ENCODE peak calls at places on chromosomes 12 and 14, in five cellular contexts. A, N, G, L and K are unnamed samples.
A peak's percentile ranks its signal among the peaks of the same experiment; 100 is the strongest.

GRCh38 chr12:12901158-12901791 is 9.9 kb downstream of the GPRC5A start:
- DNase-seq in N (no peak), L (no peak), A (peak; percentile 37), G (no peak), K (peak; percentile 33)

GRCh38 chr12:58148405-58148804 is 207.0 kb downstream of the ATP23 start:
- DNase-seq in A (no peak), G (peak; percentile 8), N (no peak), L (no peak), K (peak; percentile 91)

GRCh38 chr14:100124551-100125088 is 34.8 kb downstream of the DEGS2 start:
- DNase-seq in G (no peak), L (no peak), A (no peak), N (no peak), K (peak; percentile 23)

GRCh38 chr14:50364792-50365191 is 31.9 kb downstream of the CDKL1 start:
- DNase-seq in L (no peak), A (no peak), N (no peak), G (no peak), K (peak; percentile 84)

GRCh38 chr14:63852817-63853730 is at the start of gene SYNE2:
- DNase-seq in N (peak; percentile 78), L (no peak), A (peak; percentile 87), G (peak; percentile 95), K (peak; percentile 93)

GRCh38 chr14:63952053-63952932 is 99.5 kb downstream of the SYNE2 start:
- DNase-seq in L (no peak), G (no peak), N (no peak), A (no peak), K (no peak)

GRCh38 chr12:8018666-8019581 is 13.6 kb upstream of the FOXJ2 start:
- DNase-seq in G (peak; percentile 91), L (no peak), A (peak; percentile 57), N (peak; percentile 12), K (peak; percentile 34)

GRCh38 chr12:109444263-109444662 is 32.8 kb downstream of the KCTD10 start:
- DNase-seq in L (no peak), A (no peak), N (no peak), G (no peak), K (no peak)

GRCh38 chr14:76922599-76922998 is 96.4 kb downstream of the LRRC74A start:
- DNase-seq in G (peak; percentile 91), A (no peak), N (no peak), L (no peak), K (peak; percentile 42)

GRCh38 chr12:31321565-31322228 is 4.3 kb downstream of the SINHCAF start:
- DNase-seq in L (no peak), G (no peak), N (no peak), A (no peak), K (no peak)

GRCh38 chr14:95458459-95458858 is 58.0 kb downstream of the SYNE3 start:
- DNase-seq in A (no peak), N (no peak), G (no peak), L (no peak), K (no peak)

GRCh38 chr14:38210168-38210567 is 2.5 kb downstream of the SSTR1 start:
- DNase-seq in G (peak; percentile 34), L (no peak), A (peak; percentile 25), N (no peak), K (no peak)

GRCh38 chr12:67681145-67681778 is 32.7 kb downstream of the DYRK2 start:
- DNase-seq in N (no peak), A (no peak), L (no peak), G (no peak), K (no peak)

GRCh38 chr14:101894365-101895113 is 69.8 kb upstream of the DYNC1H1 start:
- DNase-seq in A (no peak), L (no peak), N (no peak), G (no peak), K (peak; percentile 8)

GRCh38 chr14:92676031-92676430 is 72.4 kb downstream of the LGMN start:
- DNase-seq in G (no peak), A (no peak), N (no peak), L (no peak), K (no peak)

GRCh38 chr12:92224685-92225331 is 79.2 kb upstream of the BTG1 start:
- DNase-seq in A (no peak), L (no peak), N (no peak), G (peak; percentile 24), K (peak; percentile 29)